ENCODE peak calls at places on chromosome 5, in ten cellular contexts. M, X, W, H, O, K, J, C, Q and G are unnamed samples.

GRCh38 chr5:88842784-88843183 is 40.2 kb downstream of the MEF2C start:
- DNase-seq in K (no peak), Q (no peak), X (no peak), M (no peak), C (no peak), W (no peak), J (no peak), H (no peak), O (no peak), G (no peak)

GRCh38 chr5:149627070-149627469 is 45.8 kb downstream of the ARHGEF37 start:
- DNase-seq in X (no peak), K (no peak), O (no peak), C (no peak), J (no peak), M (no peak), W (no peak), H (no peak), Q (no peak), G (no peak)

GRCh38 chr5:147986134-147986757 is 77.5 kb upstream of the SPINK5 start:
- DNase-seq in Q (no peak), X (no peak), M (no peak), O (no peak), H (no peak), J (no peak), W (no peak), K (no peak), C (no peak), G (no peak)

GRCh38 chr5:107011530-107012115 is 659.1 kb downstream of the EFNA5 start:
- DNase-seq in Q (no peak), K (no peak), C (no peak), W (peak; percentile 15), X (no peak), J (no peak), O (no peak), H (no peak), M (no peak), G (no peak)

GRCh38 chr5:150106669-150107068 is 20.3 kb upstream of the CSF1R start:
- DNase-seq in J (no peak), O (no peak), M (no peak), C (no peak), H (no peak), Q (peak; percentile 11), K (no peak), X (peak; percentile 7), W (no peak), G (no peak)

GRCh38 chr5:39167141-39167972 is 52.0 kb downstream of the FYB1 start:
- DNase-seq in H (no peak), Q (no peak), C (no peak), W (no peak), J (no peak), O (no peak), K (no peak), M (no peak), X (no peak), G (no peak)

GRCh38 chr5:176359658-176360057 is 1.9 kb downstream of the KIAA1191 start:
- DNase-seq in J (no peak), C (no peak), M (no peak), X (no peak), K (no peak), H (no peak), Q (no peak), O (no peak), W (no peak), G (no peak)

GRCh38 chr5:174752121-174752520 is 27.7 kb downstream of the MSX2 start:
- DNase-seq in H (no peak), O (no peak), C (no peak), Q (no peak), X (no peak), M (no peak), K (no peak), W (no peak), J (no peak), G (no peak)

GRCh38 chr5:168295574-168296201 is 4.2 kb downstream of the WWC1 start:
- DNase-seq in O (no peak), W (peak; percentile 89), M (no peak), C (peak; percentile 82), H (peak; percentile 50), X (peak; percentile 49), J (no peak), K (no peak), Q (peak; percentile 95), G (no peak)

GRCh38 chr5:154755361-154756202 is at the start of gene LARP1:
- DNase-seq in O (peak; percentile 52), J (no peak), M (peak; percentile 39), K (no peak), Q (peak; percentile 63), H (no peak), X (peak; percentile 44), C (peak; percentile 55), W (peak; percentile 70), G (peak; percentile 70)

GRCh38 chr5:73122875-73123810 is 2.8 kb downstream of the TMEM171 start:
- DNase-seq in H (no peak), J (no peak), Q (no peak), C (no peak), O (no peak), M (no peak), W (peak; percentile 20), X (no peak), K (no peak), G (no peak)

GRCh38 chr5:95773325-95774059 is 42.4 kb downstream of the RHOBTB3 start:
- DNase-seq in Q (peak; percentile 90), J (peak; percentile 29), C (no peak), W (no peak), O (no peak), K (no peak), X (no peak), H (no peak), M (no peak), G (no peak)

GRCh38 chr5:126597156-126597555 is 2.1 kb upstream of the ALDH7A1 start:
- DNase-seq in K (no peak), J (no peak), M (no peak), Q (peak; percentile 20), C (no peak), O (no peak), H (no peak), X (no peak), W (no peak), G (no peak)

GRCh38 chr5:174522641-174523260 is 201.6 kb upstream of the MSX2 start:
- DNase-seq in K (no peak), J (no peak), M (no peak), C (no peak), O (no peak), W (peak; percentile 51), H (no peak), X (no peak), Q (no peak), G (no peak)

GRCh38 chr5:35815089-35815936 is 41.4 kb upstream of the IL7R start:
- DNase-seq in C (no peak), H (peak; percentile 54), X (no peak), O (no peak), W (peak; percentile 52), K (no peak), J (no peak), M (no peak), Q (peak; percentile 39), G (no peak)

GRCh38 chr5:21791304-21791703 is 1061.8 kb downstream of the CDH12 start:
- DNase-seq in K (no peak), H (no peak), C (no peak), M (no peak), Q (no peak), W (no peak), O (no peak), X (no peak), J (no peak), G (no peak)

GRCh38 chr5:58240286-58240685 is 219.6 kb downstream of the PLK2 start:
- DNase-seq in O (no peak), H (no peak), X (no peak), C (no peak), M (no peak), J (no peak), W (no peak), Q (peak; percentile 29), K (no peak), G (no peak)

GRCh38 chr5:73770172-73770571 is 144.2 kb downstream of the ARHGEF28 start:
- DNase-seq in O (no peak), K (no peak), X (no peak), Q (no peak), H (no peak), W (no peak), M (no peak), C (no peak), J (no peak), G (no peak)

GRCh38 chr5:176317534-176318374 is 43.8 kb downstream of the KIAA1191 start:
- DNase-seq in Q (no peak), X (no peak), J (no peak), H (no peak), O (no peak), K (no peak), M (no peak), C (no peak), W (no peak), G (no peak)

GRCh38 chr5:67338416-67338815 is 141.8 kb upstream of the CD180 start:
- DNase-seq in H (no peak), O (no peak), C (no peak), Q (no peak), X (no peak), K (no peak), M (no peak), J (no peak), W (no peak), G (no peak)